ENCODE peak calls at places on chromosomes 13 and 19, in four cellular contexts. R is heart right ventricle, Q is AG04450, N is mammary epithelial cell. B is an unnamed sample.

GRCh38 chr19:33458807-33459206 is 62.8 kb downstream of the PEPD start:
- DNase-seq in R (no peak), Q (no peak), N (no peak), B (no peak)

GRCh38 chr19:41811036-41811435 is 14.6 kb downstream of the CEACAM3 start:
- DNase-seq in R (no peak), Q (no peak), N (no peak), B (no peak)

GRCh38 chr19:40906512-40906911 is 24.5 kb upstream of the CYP2A7 start:
- DNase-seq in R (no peak), Q (no peak), N (no peak), B (no peak)

GRCh38 chr19:1104452-1105216 is 840 bp downstream of the GPX4 start:
- DNase-seq in R (peak; percentile 76), Q (no peak), N (peak; percentile 75), B (peak; percentile 70)

GRCh38 chr19:925912-926594 is at the start of gene ARID3A:
- DNase-seq in R (peak; percentile 56), Q (no peak), N (peak; percentile 42), B (peak; percentile 79)

GRCh38 chr19:5934779-5935472 is 20.9 kb downstream of the CAPS start:
- DNase-seq in R (no peak), Q (peak; percentile 84), N (no peak), B (peak; percentile 47)

GRCh38 chr19:12655546-12655945 is 11.0 kb downstream of the MAN2B1 start:
- DNase-seq in R (no peak), Q (no peak), N (no peak), B (no peak)

GRCh38 chr13:21040120-21040834 is 21.1 kb downstream of the LATS2 start:
- DNase-seq in R (no peak), Q (no peak), N (no peak), B (no peak)

GRCh38 chr19:18167975-18168645 is 5.5 kb upstream of the IFI30 start:
- DNase-seq in R (peak; percentile 37), Q (no peak), N (no peak), B (no peak)

GRCh38 chr19:48415395-48415794 is 21.9 kb downstream of the GRIN2D start:
- DNase-seq in R (peak; percentile 83), Q (no peak), N (peak; percentile 29), B (peak; percentile 51)

GRCh38 chr13:75333103-75333502 is 148.9 kb downstream of the TBC1D4 start:
- DNase-seq in R (no peak), Q (no peak), N (no peak), B (no peak)

GRCh38 chr19:1450735-1451669 is 1.1 kb downstream of the APC2 start:
- DNase-seq in R (no peak), Q (no peak), N (no peak), B (no peak)

GRCh38 chr19:343941-344624 is 513 bp downstream of the MIER2 start:
- DNase-seq in R (no peak), Q (no peak), N (no peak), B (peak; percentile 14)

GRCh38 chr19:2607712-2608601 is 94.5 kb downstream of the GNG7 start:
- DNase-seq in R (no peak), Q (no peak), N (no peak), B (no peak)

GRCh38 chr13:61685683-61686013 is 270.0 kb upstream of the PCDH20 start:
- DNase-seq in R (no peak), Q (no peak), N (no peak), B (no peak)

GRCh38 chr13:112575680-112576079 is 12.3 kb downstream of the TUBGCP3 start:
- DNase-seq in R (no peak), Q (no peak), N (no peak), B (peak; percentile 21)

GRCh38 chr13:98482476-98483444 is 94.1 kb downstream of the STK24 start:
- DNase-seq in R (peak; percentile 80), Q (no peak), N (peak; percentile 67), B (peak; percentile 92)

GRCh38 chr13:77509221-77509620 is 26.3 kb upstream of the SCEL start:
- DNase-seq in R (no peak), Q (no peak), N (no peak), B (peak; percentile 34)

GRCh38 chr19:2613507-2614295 is 88.8 kb downstream of the GNG7 start:
- DNase-seq in R (peak; percentile 53), Q (no peak), N (no peak), B (peak; percentile 42)

GRCh38 chr13:36154567-36155231 is 23.5 kb upstream of the DCLK1 start:
- DNase-seq in R (peak; percentile 27), Q (no peak), N (no peak), B (peak; percentile 25)

GRCh38 chr19:17865364-17866311 is 5.9 kb downstream of the RPL18A start:
- DNase-seq in R (no peak), Q (no peak), N (peak; percentile 45), B (no peak)

GRCh38 chr13:71979616-71980015 is 112.6 kb upstream of the DACH1 start:
- DNase-seq in R (no peak), Q (no peak), N (peak; percentile 12), B (peak; percentile 16)

GRCh38 chr13:106795847-106796246 is 227.9 kb upstream of the ARGLU1 start:
- DNase-seq in R (no peak), Q (no peak), N (no peak), B (no peak)

GRCh38 chr19:13207237-13208130 is 57.3 kb downstream of the IER2 start:
- DNase-seq in R (peak; percentile 56), Q (no peak), N (no peak), B (no peak)

GRCh38 chr13:107104631-107105030 is 536.7 kb upstream of the ARGLU1 start:
- DNase-seq in R (no peak), Q (peak; percentile 21), N (no peak), B (peak; percentile 61)

GRCh38 chr19:11814707-11815050 is 606 bp downstream of the ZNF440 start:
- DNase-seq in R (no peak), Q (no peak), N (peak; percentile 17), B (peak; percentile 52)

GRCh38 chr13:70967564-70967963 is 859.3 kb upstream of the KLHL1 start:
- DNase-seq in R (no peak), Q (no peak), N (no peak), B (no peak)

GRCh38 chr13:113967206-113967720 is 6.6 kb downstream of the C13orf46 start:
- DNase-seq in R (no peak), Q (no peak), N (no peak), B (no peak)

GRCh38 chr19:2578911-2579677 is 103.2 kb downstream of the GADD45B start:
- DNase-seq in R (peak; percentile 92), Q (peak; percentile 61), N (peak; percentile 69), B (peak; percentile 91)

GRCh38 chr13:40494513-40494912 is 171.9 kb downstream of the FOXO1 start:
- DNase-seq in R (no peak), Q (no peak), N (no peak), B (peak; percentile 37)

GRCh38 chr19:57664269-57665127 is 4.2 kb upstream of the ZSCAN4 start:
- DNase-seq in R (peak; percentile 68), Q (no peak), N (peak; percentile 39), B (peak; percentile 52)

GRCh38 chr13:46121597-46122163 is 16.8 kb upstream of the CPB2 start:
- DNase-seq in R (no peak), Q (no peak), N (no peak), B (no peak)

GRCh38 chr13:40438022-40438692 is 228.3 kb downstream of the FOXO1 start:
- DNase-seq in R (no peak), Q (no peak), N (no peak), B (no peak)

GRCh38 chr19:1253514-1254080 is 5.2 kb downstream of the MIDN start:
- DNase-seq in R (no peak), Q (no peak), N (no peak), B (no peak)

GRCh38 chr19:5392476-5392875 is 51.9 kb upstream of the PTPRS start:
- DNase-seq in R (no peak), Q (no peak), N (no peak), B (no peak)

GRCh38 chr13:96993660-96994029 is 631 bp downstream of the OXGR1 start:
- DNase-seq in R (no peak), Q (no peak), N (no peak), B (no peak)
- H3K4me3 ChIP-seq in R (peak overlapping the region; percentile 60), Q (peak overlapping the region; percentile 39), N (peak overlapping the region; percentile 47), B (peak overlapping the region; percentile 50)

DNA sequence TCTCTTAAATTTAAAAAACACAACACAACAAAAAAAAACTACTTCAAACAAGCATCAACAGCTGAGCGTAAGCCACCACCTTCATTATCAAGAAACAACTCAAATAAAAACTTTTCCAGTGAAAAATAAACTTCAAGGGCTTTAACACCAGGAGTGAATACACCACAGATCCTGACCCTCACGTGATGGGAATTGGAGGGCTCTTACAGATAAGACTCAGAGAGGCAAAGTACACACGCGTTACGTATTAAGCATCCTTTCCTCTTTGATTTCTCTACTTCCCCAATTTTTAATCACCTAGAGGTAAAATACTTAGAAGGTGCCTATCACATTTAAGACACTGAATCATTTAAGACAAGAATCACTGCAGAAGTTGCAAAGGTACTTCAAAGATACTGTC is 588 bp upstream of the STARD13 start:
- DNase-seq in R (no peak), Q (no peak), N (no peak), B (no peak)
- H3K4me3 ChIP-seq in R (peak overlapping the region; percentile 72), Q (peak overlapping the region; percentile 42), N (peak overlapping the region; percentile 94), B (peak overlapping the region; percentile 29)

GRCh38 chr19:7512400-7512851 is 3.5 kb upstream of the ZNF358 start:
- DNase-seq in R (no peak), Q (no peak), N (no peak), B (no peak)

GRCh38 chr19:7516281-7516862 is 469 bp downstream of the ZNF358 start:
- DNase-seq in R (no peak), Q (no peak), N (no peak), B (no peak)

GRCh38 chr19:7515091-7515470 is 822 bp upstream of the ZNF358 start:
- DNase-seq in R (no peak), Q (no peak), N (no peak), B (no peak)

GRCh38 chr19:7515471-7516226 is at the start of gene ZNF358:
- DNase-seq in R (peak; percentile 87), Q (no peak), N (no peak), B (peak; percentile 82)

DNA sequence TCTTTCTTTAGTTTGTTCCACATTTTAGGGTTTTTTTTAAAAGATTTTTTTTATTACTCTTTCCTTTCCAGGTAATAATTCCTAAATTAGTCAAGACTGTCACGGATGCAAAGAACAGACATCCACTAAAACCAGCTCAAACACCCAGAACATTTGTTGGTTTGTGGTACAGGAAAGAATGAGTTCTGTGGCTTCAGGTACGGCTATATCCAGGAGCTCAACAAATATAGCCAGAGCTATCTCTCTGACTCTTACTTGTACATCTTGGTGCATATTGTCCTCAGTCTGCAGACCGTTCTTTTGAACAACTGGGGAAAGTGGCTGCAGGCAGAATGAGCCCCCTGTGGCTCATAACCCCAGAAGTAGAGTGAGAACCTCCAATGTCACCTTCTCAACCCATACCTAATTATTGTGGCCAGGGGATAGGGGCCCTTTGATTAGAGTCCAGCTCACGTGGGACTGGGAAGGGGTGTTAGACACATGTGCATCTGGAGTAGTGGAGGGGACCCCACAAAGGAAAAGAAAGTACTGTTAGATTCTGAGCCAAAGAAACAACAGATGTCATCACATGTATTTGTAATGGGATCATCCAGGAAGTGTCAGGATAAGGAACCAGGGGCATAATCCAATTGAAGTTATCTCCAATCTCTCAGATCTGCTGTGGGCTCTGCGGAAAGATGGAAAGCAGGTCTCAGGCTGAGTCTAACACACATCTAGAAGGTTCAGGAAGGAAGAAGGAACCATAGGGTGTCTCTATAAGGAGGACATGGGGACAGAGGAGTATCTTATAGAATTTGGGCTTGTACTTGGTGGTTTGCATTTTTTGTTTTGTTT is 1.9 kb upstream of the ZNF358 start:
- DNase-seq in R (no peak), Q (no peak), N (no peak), B (no peak)
- H3K4me3 ChIP-seq in R (no peak overlapping the region), Q (no peak overlapping the region), N (no peak overlapping the region), B (no peak overlapping the region)

DNA sequence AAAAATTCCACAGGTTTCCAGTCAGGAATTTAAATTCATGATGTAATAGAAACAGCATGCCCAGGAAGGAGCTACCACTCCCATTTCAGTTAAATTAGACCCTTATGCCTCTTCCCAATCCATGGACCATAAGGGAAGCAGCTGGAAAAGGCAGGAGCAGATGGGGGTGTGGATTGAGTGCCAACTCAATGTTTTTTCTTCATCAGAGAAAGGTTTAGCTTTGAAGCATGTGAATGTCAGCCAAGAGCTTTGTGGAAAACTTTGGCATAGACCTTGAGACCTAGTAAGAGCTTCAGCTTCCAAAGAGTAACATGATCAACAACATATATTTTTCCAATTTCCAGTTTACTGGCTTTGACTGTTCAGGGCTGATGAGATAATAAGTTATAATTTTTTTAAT is 2139.9 kb downstream of the PCDH9 start:
- DNase-seq in R (no peak), Q (no peak), N (no peak), B (no peak)
- H3K4me3 ChIP-seq in R (no peak overlapping the region), Q (no peak overlapping the region), N (no peak overlapping the region), B (no peak overlapping the region)